ENCODE peak calls at places on chromosome 5, in eight cellular contexts. One of them, this sample, is unnamed.

GRCh38 chr5:95809414-95809960 is 13.0 kb downstream of the GLRX start:
- DNase-seq in lower leg skin: no peak
- DNase-seq in fibroblast of the aortic adventitia: peak
- DNase-seq in heart left ventricle: no peak
- DNase-seq in neuronal stem cell: no peak
- DNase-seq in effector memory CD4-positive, alpha-beta T cell: no peak
- DNase-seq in iPS DF 6.9: no peak
- DNase-seq in CD4-positive, alpha-beta memory T cell: no peak
- DNase-seq in this sample: peak

GRCh38 chr5:27911216-27911615 is 872.8 kb upstream of the CDH9 start:
- DNase-seq in heart left ventricle: no peak
- DNase-seq in lower leg skin: no peak
- DNase-seq in effector memory CD4-positive, alpha-beta T cell: no peak
- DNase-seq in fibroblast of the aortic adventitia: no peak
- DNase-seq in neuronal stem cell: no peak
- DNase-seq in iPS DF 6.9: no peak
- DNase-seq in CD4-positive, alpha-beta memory T cell: no peak
- DNase-seq in this sample: peak

GRCh38 chr5:89769975-89770374 is 639.6 kb downstream of the CETN3 start:
- DNase-seq in CD4-positive, alpha-beta memory T cell: no peak
- DNase-seq in heart left ventricle: no peak
- DNase-seq in neuronal stem cell: no peak
- DNase-seq in lower leg skin: no peak
- DNase-seq in effector memory CD4-positive, alpha-beta T cell: no peak
- DNase-seq in iPS DF 6.9: no peak
- DNase-seq in fibroblast of the aortic adventitia: peak
- DNase-seq in this sample: peak

GRCh38 chr5:36373527-36374086 is 71.9 kb upstream of the RANBP3L start:
- DNase-seq in effector memory CD4-positive, alpha-beta T cell: no peak
- DNase-seq in heart left ventricle: peak
- DNase-seq in iPS DF 6.9: no peak
- DNase-seq in lower leg skin: peak
- DNase-seq in CD4-positive, alpha-beta memory T cell: no peak
- DNase-seq in neuronal stem cell: no peak
- DNase-seq in fibroblast of the aortic adventitia: peak
- DNase-seq in this sample: peak

GRCh38 chr5:30604648-30605262 is 588.7 kb upstream of the CDH6 start:
- DNase-seq in lower leg skin: no peak
- DNase-seq in neuronal stem cell: no peak
- DNase-seq in effector memory CD4-positive, alpha-beta T cell: no peak
- DNase-seq in iPS DF 6.9: no peak
- DNase-seq in fibroblast of the aortic adventitia: no peak
- DNase-seq in heart left ventricle: no peak
- DNase-seq in CD4-positive, alpha-beta memory T cell: no peak
- DNase-seq in this sample: no peak

GRCh38 chr5:65024681-65025080 is 256.0 kb downstream of the CWC27 start:
- DNase-seq in neuronal stem cell: no peak
- DNase-seq in heart left ventricle: no peak
- DNase-seq in iPS DF 6.9: no peak
- DNase-seq in effector memory CD4-positive, alpha-beta T cell: no peak
- DNase-seq in lower leg skin: no peak
- DNase-seq in fibroblast of the aortic adventitia: no peak
- DNase-seq in CD4-positive, alpha-beta memory T cell: no peak
- DNase-seq in this sample: no peak

GRCh38 chr5:14064841-14065240 is 78.3 kb upstream of the TRIO start:
- DNase-seq in effector memory CD4-positive, alpha-beta T cell: no peak
- DNase-seq in lower leg skin: no peak
- DNase-seq in iPS DF 6.9: no peak
- DNase-seq in heart left ventricle: no peak
- DNase-seq in neuronal stem cell: no peak
- DNase-seq in fibroblast of the aortic adventitia: peak
- DNase-seq in CD4-positive, alpha-beta memory T cell: no peak
- DNase-seq in this sample: peak

GRCh38 chr5:79229357-79230174 is 6.4 kb upstream of the JMY start:
- DNase-seq in fibroblast of the aortic adventitia: peak
- DNase-seq in CD4-positive, alpha-beta memory T cell: peak
- DNase-seq in heart left ventricle: no peak
- DNase-seq in neuronal stem cell: no peak
- DNase-seq in effector memory CD4-positive, alpha-beta T cell: peak
- DNase-seq in iPS DF 6.9: no peak
- DNase-seq in lower leg skin: no peak
- DNase-seq in this sample: no peak

GRCh38 chr5:73189816-73190451 is 16.9 kb downstream of the TMEM174 start:
- DNase-seq in lower leg skin: no peak
- DNase-seq in iPS DF 6.9: no peak
- DNase-seq in neuronal stem cell: no peak
- DNase-seq in heart left ventricle: no peak
- DNase-seq in CD4-positive, alpha-beta memory T cell: no peak
- DNase-seq in effector memory CD4-positive, alpha-beta T cell: no peak
- DNase-seq in fibroblast of the aortic adventitia: peak
- DNase-seq in this sample: peak

GRCh38 chr5:132065351-132065937 is 5.0 kb downstream of the IL3 start:
- DNase-seq in neuronal stem cell: peak
- DNase-seq in effector memory CD4-positive, alpha-beta T cell: no peak
- DNase-seq in heart left ventricle: peak
- DNase-seq in fibroblast of the aortic adventitia: peak
- DNase-seq in lower leg skin: no peak
- DNase-seq in iPS DF 6.9: peak
- DNase-seq in CD4-positive, alpha-beta memory T cell: peak
- DNase-seq in this sample: peak

GRCh38 chr5:130871346-130872086 is 293.5 kb downstream of the HINT1 start:
- DNase-seq in CD4-positive, alpha-beta memory T cell: peak
- DNase-seq in heart left ventricle: peak
- DNase-seq in lower leg skin: no peak
- DNase-seq in effector memory CD4-positive, alpha-beta T cell: no peak
- DNase-seq in iPS DF 6.9: peak
- DNase-seq in neuronal stem cell: no peak
- DNase-seq in fibroblast of the aortic adventitia: peak
- DNase-seq in this sample: peak

GRCh38 chr5:133261993-133262392 is 210.2 kb downstream of the HSPA4 start:
- DNase-seq in neuronal stem cell: no peak
- DNase-seq in lower leg skin: no peak
- DNase-seq in effector memory CD4-positive, alpha-beta T cell: no peak
- DNase-seq in iPS DF 6.9: no peak
- DNase-seq in fibroblast of the aortic adventitia: no peak
- DNase-seq in heart left ventricle: no peak
- DNase-seq in CD4-positive, alpha-beta memory T cell: no peak
- DNase-seq in this sample: no peak

GRCh38 chr5:165029471-165029870 is 1524.1 kb downstream of the MAT2B start:
- DNase-seq in lower leg skin: peak
- DNase-seq in fibroblast of the aortic adventitia: no peak
- DNase-seq in effector memory CD4-positive, alpha-beta T cell: no peak
- DNase-seq in heart left ventricle: no peak
- DNase-seq in iPS DF 6.9: peak
- DNase-seq in neuronal stem cell: peak
- DNase-seq in CD4-positive, alpha-beta memory T cell: no peak
- DNase-seq in this sample: peak

GRCh38 chr5:105754056-105754455 is 1916.7 kb downstream of the EFNA5 start:
- DNase-seq in effector memory CD4-positive, alpha-beta T cell: no peak
- DNase-seq in fibroblast of the aortic adventitia: no peak
- DNase-seq in lower leg skin: no peak
- DNase-seq in heart left ventricle: no peak
- DNase-seq in iPS DF 6.9: no peak
- DNase-seq in neuronal stem cell: no peak
- DNase-seq in CD4-positive, alpha-beta memory T cell: no peak
- DNase-seq in this sample: peak

DNA sequence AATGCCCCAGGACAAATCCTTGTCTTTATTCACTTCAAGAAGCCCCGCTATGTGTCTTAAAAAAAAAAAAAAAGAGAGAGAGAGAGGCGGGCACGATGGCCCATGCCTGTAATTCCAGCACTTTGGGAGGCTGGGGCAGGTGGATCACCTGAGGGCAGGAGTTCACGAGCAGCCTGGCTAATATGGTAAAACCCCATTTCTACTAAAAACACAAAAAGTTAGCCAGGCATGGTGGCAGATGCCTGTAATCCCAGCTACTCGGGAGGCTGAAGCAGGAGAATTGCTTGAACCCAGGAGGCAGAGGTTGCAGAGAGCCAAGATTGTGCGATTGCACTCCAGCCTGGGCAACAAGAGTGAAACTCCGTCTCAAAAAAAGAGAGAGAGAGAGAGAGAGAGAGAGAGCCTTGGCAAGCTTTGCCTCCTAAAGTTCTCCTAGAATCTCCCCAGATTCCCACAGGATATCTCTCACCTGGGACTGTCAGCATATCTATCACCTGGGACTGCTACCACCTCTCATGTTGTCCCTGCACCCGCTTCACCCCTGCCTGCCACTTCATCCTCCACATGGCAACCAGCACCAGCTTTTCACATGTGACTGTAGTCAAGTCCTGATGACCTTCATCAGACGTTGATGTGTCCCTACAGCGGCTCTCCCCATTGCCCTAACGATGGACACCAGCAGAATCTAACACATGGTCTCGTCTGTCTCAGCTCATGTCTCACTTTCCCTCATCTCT is 5.8 kb downstream of the ITK start:
- DNase-seq in effector memory CD4-positive, alpha-beta T cell: no peak
- DNase-seq in CD4-positive, alpha-beta memory T cell: no peak
- DNase-seq in fibroblast of the aortic adventitia: no peak
- DNase-seq in heart left ventricle: no peak
- DNase-seq in lower leg skin: no peak
- DNase-seq in iPS DF 6.9: no peak
- DNase-seq in neuronal stem cell: no peak
- DNase-seq in this sample: no peak
- H3K4me3 ChIP-seq in effector memory CD4-positive, alpha-beta T cell: peak
- H3K4me3 ChIP-seq in CD4-positive, alpha-beta memory T cell: peak
- H3K4me3 ChIP-seq in fibroblast of the aortic adventitia: no peak
- H3K4me3 ChIP-seq in heart left ventricle: no peak
- H3K4me3 ChIP-seq in lower leg skin: no peak
- H3K4me3 ChIP-seq in iPS DF 6.9: no peak
- H3K4me3 ChIP-seq in neuronal stem cell: no peak
- H3K4me3 ChIP-seq in this sample: no peak

DNA sequence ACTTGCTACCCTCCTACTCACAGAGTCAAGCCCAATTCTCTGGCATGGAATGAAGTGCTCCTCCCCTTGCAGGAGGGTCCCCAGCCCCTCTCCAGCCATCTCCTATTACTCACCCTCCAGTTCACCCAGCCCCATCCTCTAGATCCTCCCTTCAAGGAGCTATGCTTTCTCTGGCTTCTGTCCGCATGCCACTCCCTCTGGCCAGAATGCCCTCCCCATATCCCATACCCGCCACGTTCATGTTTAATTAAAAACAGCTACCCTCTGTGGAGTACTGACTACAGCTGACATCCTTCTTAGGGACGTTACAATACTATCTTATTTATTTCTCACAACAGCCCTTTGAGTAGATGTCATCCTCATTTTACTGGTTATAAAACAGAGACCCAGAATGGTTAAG is 3.0 kb downstream of the F2R start:
- DNase-seq in heart left ventricle: no peak
- DNase-seq in fibroblast of the aortic adventitia: no peak
- DNase-seq in CD4-positive, alpha-beta memory T cell: no peak
- DNase-seq in lower leg skin: no peak
- DNase-seq in neuronal stem cell: no peak
- DNase-seq in effector memory CD4-positive, alpha-beta T cell: no peak
- DNase-seq in iPS DF 6.9: no peak
- DNase-seq in this sample: no peak
- H3K4me3 ChIP-seq in heart left ventricle: no peak
- H3K4me3 ChIP-seq in fibroblast of the aortic adventitia: no peak
- H3K4me3 ChIP-seq in CD4-positive, alpha-beta memory T cell: no peak
- H3K4me3 ChIP-seq in lower leg skin: no peak
- H3K4me3 ChIP-seq in neuronal stem cell: no peak
- H3K4me3 ChIP-seq in effector memory CD4-positive, alpha-beta T cell: no peak
- H3K4me3 ChIP-seq in iPS DF 6.9: no peak
- H3K4me3 ChIP-seq in this sample: no peak

GRCh38 chr5:69042915-69043795 is 50.7 kb upstream of the SLC30A5 start:
- DNase-seq in neuronal stem cell: peak
- DNase-seq in fibroblast of the aortic adventitia: peak
- DNase-seq in heart left ventricle: peak
- DNase-seq in CD4-positive, alpha-beta memory T cell: peak
- DNase-seq in iPS DF 6.9: peak
- DNase-seq in lower leg skin: peak
- DNase-seq in effector memory CD4-positive, alpha-beta T cell: peak
- DNase-seq in this sample: peak
- H3K4me3 ChIP-seq in neuronal stem cell: peak
- H3K4me3 ChIP-seq in fibroblast of the aortic adventitia: peak
- H3K4me3 ChIP-seq in heart left ventricle: peak
- H3K4me3 ChIP-seq in CD4-positive, alpha-beta memory T cell: peak
- H3K4me3 ChIP-seq in iPS DF 6.9: peak
- H3K4me3 ChIP-seq in lower leg skin: no peak
- H3K4me3 ChIP-seq in effector memory CD4-positive, alpha-beta T cell: peak
- H3K4me3 ChIP-seq in this sample: peak

GRCh38 chr5:150765019-150765788 is 6.4 kb upstream of the DCTN4 start:
- DNase-seq in effector memory CD4-positive, alpha-beta T cell: no peak
- DNase-seq in heart left ventricle: no peak
- DNase-seq in lower leg skin: no peak
- DNase-seq in CD4-positive, alpha-beta memory T cell: no peak
- DNase-seq in fibroblast of the aortic adventitia: no peak
- DNase-seq in neuronal stem cell: no peak
- DNase-seq in iPS DF 6.9: no peak
- DNase-seq in this sample: no peak

GRCh38 chr5:150764530-150764929 is 5.7 kb upstream of the DCTN4 start:
- DNase-seq in fibroblast of the aortic adventitia: no peak
- DNase-seq in neuronal stem cell: no peak
- DNase-seq in lower leg skin: no peak
- DNase-seq in heart left ventricle: no peak
- DNase-seq in effector memory CD4-positive, alpha-beta T cell: no peak
- DNase-seq in iPS DF 6.9: no peak
- DNase-seq in CD4-positive, alpha-beta memory T cell: no peak
- DNase-seq in this sample: no peak

GRCh38 chr5:150762216-150762615 is 3.4 kb upstream of the DCTN4 start:
- DNase-seq in fibroblast of the aortic adventitia: peak
- DNase-seq in iPS DF 6.9: no peak
- DNase-seq in heart left ventricle: no peak
- DNase-seq in effector memory CD4-positive, alpha-beta T cell: no peak
- DNase-seq in lower leg skin: no peak
- DNase-seq in CD4-positive, alpha-beta memory T cell: no peak
- DNase-seq in neuronal stem cell: no peak
- DNase-seq in this sample: no peak

GRCh38 chr5:150765789-150766149 is 7.0 kb upstream of the DCTN4 start:
- DNase-seq in heart left ventricle: no peak
- DNase-seq in neuronal stem cell: no peak
- DNase-seq in fibroblast of the aortic adventitia: no peak
- DNase-seq in effector memory CD4-positive, alpha-beta T cell: no peak
- DNase-seq in iPS DF 6.9: no peak
- DNase-seq in lower leg skin: no peak
- DNase-seq in CD4-positive, alpha-beta memory T cell: no peak
- DNase-seq in this sample: no peak

DNA sequence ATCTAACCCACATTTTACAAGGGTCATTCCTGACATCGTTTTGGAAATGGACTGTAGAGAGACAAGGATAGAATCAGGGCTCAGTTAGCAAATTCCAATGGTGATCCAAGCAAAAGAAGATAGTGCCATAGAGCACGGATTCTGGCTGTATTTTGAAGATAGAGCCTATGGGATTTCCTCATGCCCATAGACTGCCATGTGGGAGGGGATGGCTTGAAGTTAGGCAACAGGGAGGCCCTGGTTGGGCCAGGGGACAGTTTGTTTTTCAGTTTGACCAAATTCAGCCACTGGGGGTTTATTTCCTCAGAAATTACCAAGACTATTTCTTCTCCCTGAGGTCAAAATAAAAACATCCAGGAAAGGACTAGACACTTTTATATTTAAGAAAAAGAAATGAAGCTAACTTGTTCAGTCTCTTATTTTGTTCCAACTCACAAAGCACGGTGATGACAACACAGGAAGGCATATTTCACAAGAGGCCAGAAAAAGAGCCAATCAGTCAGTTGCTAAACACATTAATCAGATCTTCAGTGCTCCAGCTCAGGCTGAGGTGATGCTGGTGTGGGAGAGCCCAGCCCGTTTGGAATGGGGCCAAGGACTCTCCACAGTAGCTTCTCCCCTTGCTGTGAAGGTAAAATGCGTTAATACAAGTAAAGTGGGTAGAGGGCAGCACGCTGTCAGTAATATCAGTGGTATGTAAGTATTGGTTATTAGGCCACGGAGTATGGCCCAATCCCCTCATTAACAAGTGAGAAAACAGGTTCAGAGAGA is 4.4 kb upstream of the DCTN4 start:
- DNase-seq in lower leg skin: peak
- DNase-seq in heart left ventricle: peak
- DNase-seq in fibroblast of the aortic adventitia: peak
- DNase-seq in CD4-positive, alpha-beta memory T cell: no peak
- DNase-seq in effector memory CD4-positive, alpha-beta T cell: no peak
- DNase-seq in neuronal stem cell: no peak
- DNase-seq in iPS DF 6.9: no peak
- DNase-seq in this sample: peak
- H3K4me3 ChIP-seq in lower leg skin: no peak
- H3K4me3 ChIP-seq in heart left ventricle: no peak
- H3K4me3 ChIP-seq in fibroblast of the aortic adventitia: no peak
- H3K4me3 ChIP-seq in CD4-positive, alpha-beta memory T cell: no peak
- H3K4me3 ChIP-seq in effector memory CD4-positive, alpha-beta T cell: no peak
- H3K4me3 ChIP-seq in neuronal stem cell: no peak
- H3K4me3 ChIP-seq in iPS DF 6.9: no peak
- H3K4me3 ChIP-seq in this sample: no peak

This sample was measured in choroid plexus epithelial cell.